ENCODE peak calls at places on chromosomes 11 and 22, in six cellular contexts. Y is spleen, H is lung, O is AG04450, Z is WTC11, T is keratinocyte. M is an unnamed sample.

GRCh38 chr22:27628891-27629631 is 172.5 kb downstream of the MN1 start:
- DNase-seq in Y (no peak), H (no peak), O (no peak), Z (no peak), T (no peak), M (no peak)

GRCh38 chr11:120280566-120281160 is 40.7 kb downstream of the POU2F3 start:
- DNase-seq in Y (no peak), H (no peak), O (no peak), Z (no peak), T (no peak), M (no peak)

GRCh38 chr11:129910360-129910759 is 15.0 kb upstream of the NFRKB start:
- DNase-seq in Y (no peak), H (no peak), O (no peak), Z (peak), T (no peak), M (no peak)

GRCh38 chr11:10540915-10541591 is at the start of gene RNF141:
- DNase-seq in Y (peak), H (peak), O (peak), Z (peak), T (peak), M (peak)

GRCh38 chr11:124467376-124468061 is 22.0 kb upstream of the OR8B8 start:
- DNase-seq in Y (no peak), H (no peak), O (no peak), Z (no peak), T (no peak), M (no peak)

GRCh38 chr22:47847281-47847890 is 1084.9 kb downstream of the TBC1D22A start:
- DNase-seq in Y (no peak), H (peak), O (no peak), Z (no peak), T (no peak), M (no peak)

GRCh38 chr11:61111786-61112517 is 9.7 kb downstream of the CD5 start:
- DNase-seq in Y (peak), H (no peak), O (no peak), Z (no peak), T (no peak), M (no peak)

GRCh38 chr11:75518204-75518549 is 7.6 kb downstream of the GDPD5 start:
- DNase-seq in Y (no peak), H (no peak), O (no peak), Z (no peak), T (no peak), M (no peak)

GRCh38 chr11:70872950-70873735 is 379.2 kb downstream of the SHANK2 start:
- DNase-seq in Y (no peak), H (no peak), O (no peak), Z (peak), T (no peak), M (no peak)

GRCh38 chr22:33920927-33921575 is 775 bp upstream of the LARGE1 start:
- DNase-seq in Y (peak), H (peak), O (peak), Z (peak), T (peak), M (peak)

GRCh38 chr22:29309332-29310064 is 3.0 kb downstream of the GAS2L1 start:
- DNase-seq in Y (peak), H (no peak), O (no peak), Z (no peak), T (no peak), M (no peak)

GRCh38 chr11:11607772-11608171 is 14.0 kb downstream of the GALNT18 start:
- DNase-seq in Y (no peak), H (peak), O (no peak), Z (no peak), T (no peak), M (no peak)

GRCh38 chr22:47629273-47629711 is 866.8 kb downstream of the TBC1D22A start:
- DNase-seq in Y (no peak), H (peak), O (no peak), Z (no peak), T (no peak), M (no peak)

GRCh38 chr11:93504110-93505095 is 38.8 kb downstream of the SMCO4 start:
- DNase-seq in Y (no peak), H (no peak), O (no peak), Z (no peak), T (no peak), M (no peak)

GRCh38 chr11:15819679-15820286 is 536.6 kb downstream of the SOX6 start:
- DNase-seq in Y (peak), H (peak), O (no peak), Z (peak), T (no peak), M (no peak)

GRCh38 chr11:12066799-12067508 is 43.4 kb upstream of the MICAL2 start:
- DNase-seq in Y (no peak), H (peak), O (no peak), Z (no peak), T (no peak), M (no peak)

GRCh38 chr11:61609970-61610347 is 29.1 kb upstream of the SYT7 start:
- DNase-seq in Y (no peak), H (no peak), O (no peak), Z (peak), T (no peak), M (no peak)

GRCh38 chr11:67027483-67027930 is 4.6 kb downstream of the SYT12 start:
- DNase-seq in Y (no peak), H (no peak), O (no peak), Z (no peak), T (no peak), M (no peak)

GRCh38 chr11:16871368-16871767 is 132.9 kb downstream of the C11orf58 start:
- DNase-seq in Y (no peak), H (no peak), O (no peak), Z (no peak), T (no peak), M (no peak)

GRCh38 chr11:73284106-73284505 is 12.0 kb downstream of the P2RY6 start:
- DNase-seq in Y (peak), H (no peak), O (no peak), Z (no peak), T (no peak), M (no peak)

GRCh38 chr11:46381836-46382643 is 571 bp downstream of the MDK start:
- DNase-seq in Y (peak), H (no peak), O (no peak), Z (peak), T (no peak), M (no peak)

GRCh38 chr11:115699733-115700132 is 195.5 kb upstream of the CADM1 start:
- DNase-seq in Y (no peak), H (no peak), O (peak), Z (no peak), T (no peak), M (no peak)

GRCh38 chr11:94089356-94089755 is 39.3 kb upstream of the PANX1 start:
- DNase-seq in Y (no peak), H (no peak), O (no peak), Z (no peak), T (no peak), M (no peak)

GRCh38 chr22:43039800-43040199 is 24.9 kb upstream of the PACSIN2 start:
- DNase-seq in Y (no peak), H (no peak), O (no peak), Z (no peak), T (no peak), M (no peak)
- TF ChIP-seq CTCF in Y (no peak), H (no peak), O (no peak), Z (no peak), T (no peak), M (no peak)

DNA sequence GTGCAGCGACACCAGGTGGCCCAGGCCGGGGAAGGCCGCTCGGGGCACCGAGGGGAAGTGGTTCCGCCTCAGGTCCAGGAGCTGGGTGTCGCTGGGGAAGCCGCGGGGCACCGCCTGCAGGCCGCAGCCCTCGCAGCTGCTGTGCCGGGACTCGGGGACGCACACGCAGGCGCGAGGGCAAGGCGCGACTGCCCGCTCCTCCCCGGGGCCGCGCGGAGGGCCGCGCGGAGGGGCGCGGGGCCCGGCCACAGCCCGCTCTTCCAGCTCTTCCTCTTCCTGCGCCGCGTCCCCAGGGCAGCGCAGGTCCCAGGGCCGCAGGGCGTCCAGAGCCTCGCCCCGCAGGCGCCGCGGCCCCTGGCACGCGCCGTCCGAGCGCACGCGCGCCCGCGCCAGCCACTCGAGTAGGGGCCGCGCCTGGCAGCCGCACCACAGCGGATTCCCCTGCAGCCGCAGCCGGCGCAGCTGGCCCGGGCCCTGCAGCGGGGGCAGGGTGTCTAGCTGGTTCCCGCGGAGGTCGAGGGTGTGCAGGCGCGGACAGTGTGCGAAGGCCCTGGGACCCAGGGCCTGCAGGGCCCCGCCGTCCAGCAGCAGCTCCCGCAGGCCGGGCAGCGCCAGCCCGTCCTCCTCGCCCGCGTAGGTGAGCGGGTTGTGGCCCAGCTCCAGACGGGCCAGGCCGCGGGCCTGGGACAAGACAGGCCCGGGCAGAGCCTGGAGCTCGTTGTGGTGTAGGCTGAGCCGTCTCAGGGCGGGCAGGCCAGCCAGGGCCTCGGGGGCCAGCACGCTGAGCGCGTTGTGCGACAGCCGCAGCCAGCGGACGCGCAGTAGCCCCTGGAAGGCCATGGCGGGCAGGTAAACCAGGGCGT is 2.8 kb downstream of the CHADL start:
- DNase-seq in Y (peak), H (peak), O (no peak), Z (peak), T (no peak), M (peak)
- TF ChIP-seq CTCF in Y (peak), H (peak), O (peak), Z (no peak), T (peak), M (no peak)

GRCh38 chr11:65537620-65538231 is 12.8 kb downstream of the SCYL1 start:
- DNase-seq in Y (peak), H (no peak), O (no peak), Z (no peak), T (no peak), M (no peak)
- TF ChIP-seq CTCF in Y (no peak), H (no peak), O (no peak), Z (no peak), T (no peak), M (no peak)

GRCh38 chr11:19800714-19801519 is 88.3 kb downstream of the NAV2 start:
- DNase-seq in Y (no peak), H (no peak), O (no peak), Z (peak), T (no peak), M (no peak)
- TF ChIP-seq CTCF in Y (no peak), H (no peak), O (peak), Z (no peak), T (no peak), M (no peak)

DNA sequence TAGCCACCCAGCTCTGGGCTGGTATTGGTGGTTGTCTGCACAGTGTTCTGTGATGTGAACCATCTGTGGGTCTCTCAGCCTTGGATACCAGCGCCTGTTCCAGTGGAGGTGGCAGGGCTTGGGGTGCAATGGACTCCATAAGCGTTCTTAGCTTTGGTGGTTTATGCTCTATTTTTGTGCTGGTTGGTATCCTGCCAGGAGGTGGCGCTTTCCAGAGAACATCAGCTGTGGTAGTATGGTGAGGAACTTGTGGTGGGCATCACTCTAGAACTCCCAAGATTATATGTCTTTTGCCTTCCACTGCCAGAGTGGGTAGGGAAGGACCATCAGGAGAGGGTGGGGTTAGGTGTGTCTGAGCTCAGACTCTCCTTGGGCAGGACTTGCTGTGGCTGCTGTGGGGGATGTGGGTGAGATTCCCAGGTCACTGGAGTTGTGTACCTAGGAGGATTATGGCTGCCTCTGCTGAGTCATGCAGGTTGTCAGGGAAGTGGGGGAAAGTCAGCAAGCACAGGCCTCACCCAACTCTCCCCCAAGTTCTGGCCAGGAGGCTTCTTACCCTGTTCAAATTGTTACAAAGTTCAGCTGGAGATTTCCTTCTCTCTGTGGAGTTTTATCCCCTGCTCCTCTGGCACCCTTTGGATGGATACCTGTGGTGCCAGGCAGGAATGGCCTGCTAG is 47.2 kb downstream of the MRGPRX2 start:
- DNase-seq in Y (no peak), H (no peak), O (no peak), Z (peak), T (no peak), M (no peak)
- TF ChIP-seq CTCF in Y (no peak), H (no peak), O (peak), Z (peak), T (peak), M (no peak)

GRCh38 chr22:44580756-44581435 is 82.9 kb upstream of the RTL6 start:
- DNase-seq in Y (peak), H (no peak), O (no peak), Z (no peak), T (no peak), M (no peak)

GRCh38 chr22:44583076-44583760 is 85.2 kb upstream of the RTL6 start:
- DNase-seq in Y (peak), H (no peak), O (no peak), Z (no peak), T (no peak), M (no peak)

GRCh38 chr22:44580176-44580575 is 82.1 kb upstream of the RTL6 start:
- DNase-seq in Y (peak), H (no peak), O (no peak), Z (no peak), T (no peak), M (no peak)

GRCh38 chr22:44583854-44584253 is 85.8 kb upstream of the RTL6 start:
- DNase-seq in Y (peak), H (no peak), O (no peak), Z (peak), T (no peak), M (no peak)

DNA sequence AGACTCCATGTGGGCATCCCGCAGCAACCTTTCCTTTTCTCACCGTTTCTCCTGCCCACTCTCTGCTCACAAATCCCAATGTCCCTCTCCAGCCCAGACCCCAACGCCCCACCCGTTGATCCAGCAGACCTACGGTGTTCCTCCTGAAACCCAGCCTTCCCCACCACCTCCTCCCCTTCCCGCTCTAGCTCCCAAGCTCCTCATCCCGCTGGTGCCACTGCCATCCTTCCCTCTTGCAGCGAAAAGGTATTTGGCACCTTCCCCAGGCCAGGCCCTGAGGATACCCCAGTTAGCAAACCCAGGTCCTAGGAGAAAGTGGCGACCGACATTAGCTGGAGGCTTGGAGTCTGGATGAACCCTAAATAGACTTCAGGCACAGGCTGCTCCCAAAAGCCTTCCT is 84.0 kb upstream of the RTL6 start:
- DNase-seq in Y (peak), H (no peak), O (no peak), Z (no peak), T (no peak), M (no peak)
- TF ChIP-seq CTCF in Y (no peak), H (no peak), O (no peak), Z (no peak), T (no peak), M (no peak)

GRCh38 chr11:64271339-64272132 is 12.9 kb downstream of the BAD start:
- DNase-seq in Y (peak), H (peak), O (peak), Z (peak), T (peak), M (peak)
- TF ChIP-seq CTCF in Y (peak), H (peak), O (no peak), Z (no peak), T (no peak), M (no peak)

DNA sequence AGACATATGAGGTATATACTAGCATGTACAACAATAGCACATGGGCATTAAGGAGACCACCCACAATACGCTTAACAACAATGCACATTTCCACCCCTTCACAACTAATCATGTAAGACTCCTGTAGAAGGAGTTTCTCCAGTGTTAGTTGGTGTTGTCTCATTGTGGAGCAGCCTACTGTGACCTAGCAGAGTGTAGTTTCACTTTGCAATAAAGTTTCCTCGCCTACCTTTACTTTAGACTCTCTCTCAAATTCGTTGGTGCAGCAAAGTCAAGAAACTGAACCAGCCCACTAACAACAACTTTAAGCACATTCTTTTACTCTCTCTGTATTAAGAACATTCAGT is 863.6 kb downstream of the FAM181B start:
- DNase-seq in Y (no peak), H (no peak), O (no peak), Z (no peak), T (no peak), M (no peak)
- TF ChIP-seq CTCF in Y (no peak), H (no peak), O (no peak), Z (no peak), T (no peak), M (no peak)

DNA sequence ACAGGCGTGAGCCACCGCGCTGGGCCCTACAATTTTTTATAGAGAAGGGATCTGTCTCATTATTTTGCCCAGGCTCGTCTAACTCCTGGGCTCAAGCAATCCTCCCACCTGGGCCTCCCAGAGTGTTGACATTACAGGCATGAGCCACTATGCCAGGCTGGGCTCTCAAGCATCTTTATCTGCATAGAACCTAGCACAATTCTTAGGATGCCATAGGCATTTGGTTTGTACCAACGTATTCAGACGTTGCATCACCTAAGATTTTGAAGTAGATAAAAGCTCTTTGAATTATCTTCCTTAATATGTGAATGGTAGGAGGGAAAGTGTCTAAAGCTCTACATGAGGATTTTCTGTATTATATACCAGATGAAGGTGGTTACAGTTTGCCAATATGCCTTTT is 30.5 kb downstream of the RTN3 start:
- DNase-seq in Y (no peak), H (no peak), O (no peak), Z (no peak), T (no peak), M (no peak)
- TF ChIP-seq CTCF in Y (no peak), H (no peak), O (no peak), Z (no peak), T (no peak), M (no peak)

DNA sequence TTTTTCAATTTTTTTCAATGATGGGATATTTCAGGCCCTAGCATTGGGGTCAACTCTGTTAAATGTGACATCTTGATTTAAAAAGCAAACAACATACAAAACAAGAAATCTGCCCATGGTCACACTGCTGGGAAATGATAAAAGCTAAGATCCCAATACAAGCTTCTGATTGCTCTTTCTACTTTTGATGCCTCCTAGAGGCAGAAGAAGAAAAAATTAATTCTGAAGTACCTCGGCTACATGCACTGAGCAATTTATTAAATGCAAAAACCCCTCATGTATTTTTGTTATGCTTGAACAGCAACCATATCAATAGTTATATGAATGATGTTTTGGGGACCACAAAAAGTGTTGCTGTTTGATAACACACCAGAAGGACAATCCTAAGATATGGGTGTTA is 342.1 kb upstream of the NARS2 start:
- DNase-seq in Y (no peak), H (no peak), O (no peak), Z (no peak), T (no peak), M (no peak)
- TF ChIP-seq CTCF in Y (no peak), H (no peak), O (peak), Z (no peak), T (no peak), M (no peak)